ENCODE peak calls at places on chromosomes 11 and 22, in six cellular contexts. J, D, S, R, M and I are unnamed samples.
A peak's percentile ranks its signal among the peaks of the same experiment; 100 is the strongest.

GRCh38 chr11:117239295-117239694 is 6.8 kb downstream of the RNF214 start:
- DNase-seq in J (peak; percentile 69), D (no peak), S (no peak), M (peak; percentile 81), R (peak; percentile 87), I (no peak)

GRCh38 chr11:70415642-70416395 is 17.5 kb downstream of the CTTN start:
- DNase-seq in R (peak; percentile 21), S (no peak), D (no peak), M (peak; percentile 42), J (no peak), I (no peak)

GRCh38 chr11:11661356-11662040 is 39.7 kb upstream of the GALNT18 start:
- DNase-seq in S (no peak), M (no peak), J (no peak), D (no peak), R (no peak), I (no peak)

GRCh38 chr11:85827768-85828639 is 17.1 kb upstream of the SYTL2 start:
- DNase-seq in J (no peak), R (peak; percentile 95), S (no peak), M (peak; percentile 66), D (no peak), I (no peak)

GRCh38 chr11:87739766-87740165 is 435.5 kb downstream of the RAB38 start:
- DNase-seq in R (peak; percentile 13), D (no peak), M (no peak), S (no peak), J (no peak), I (no peak)

GRCh38 chr11:66011239-66011784 is 496 bp upstream of the CST6 start:
- DNase-seq in J (no peak), D (no peak), S (no peak), R (peak; percentile 40), M (no peak), I (no peak)

GRCh38 chr22:43118024-43118849 is 7.7 kb downstream of the BIK start:
- DNase-seq in M (no peak), S (no peak), J (no peak), D (no peak), R (no peak), I (no peak)

GRCh38 chr22:48555606-48556005 is 1272.1 kb downstream of the BRD1 start:
- DNase-seq in D (no peak), J (no peak), R (no peak), M (no peak), S (no peak), I (no peak)

GRCh38 chr11:69035150-69035958 is 13.4 kb upstream of the TPCN2 start:
- DNase-seq in J (no peak), R (no peak), D (peak; percentile 10), M (no peak), S (peak; percentile 82), I (no peak)

GRCh38 chr11:14537134-14537599 is 17.0 kb upstream of the PSMA1 start:
- DNase-seq in R (peak; percentile 33), S (no peak), J (no peak), M (no peak), D (no peak), I (no peak)

GRCh38 chr11:79129702-79130101 is 311.1 kb downstream of the TENM4 start:
- DNase-seq in S (no peak), R (no peak), J (no peak), D (no peak), M (no peak), I (no peak)

GRCh38 chr11:78841451-78842060 is 266.9 kb upstream of the NARS2 start:
- DNase-seq in R (no peak), S (no peak), D (no peak), J (no peak), M (no peak), I (no peak)

GRCh38 chr22:17964647-17965046 is 59.7 kb downstream of the MICAL3 start:
- DNase-seq in M (no peak), S (no peak), D (no peak), J (no peak), R (no peak), I (no peak)

GRCh38 chr11:2518983-2519340 is 74.2 kb downstream of the KCNQ1 start:
- DNase-seq in M (no peak), J (no peak), R (no peak), S (no peak), D (no peak), I (no peak)

GRCh38 chr11:27717801-27718229 is 17.6 kb upstream of the BDNF start:
- DNase-seq in D (no peak), S (no peak), M (no peak), R (peak; percentile 62), J (no peak), I (no peak)

GRCh38 chr22:23225724-23226496 is 45.6 kb downstream of the BCR start:
- DNase-seq in J (no peak), S (no peak), D (no peak), M (no peak), R (peak; percentile 64), I (peak; percentile 62)

GRCh38 chr11:122642472-122642922 is 13.0 kb upstream of the UBASH3B start:
- DNase-seq in S (no peak), M (no peak), D (no peak), J (peak; percentile 29), R (peak; percentile 84), I (peak; percentile 67)